ENCODE peak calls at places on chromosome 18, in eight cellular contexts. P is AG10803, B is psoas muscle, O is fibroblast of villous mesenchyme, U is AG04450, M is lower leg skin, F is adrenal gland, E is epithelial cell of esophagus. T is an unnamed sample.

GRCh38 chr18:9055185-9055584 is 47.3 kb upstream of the NDUFV2 start:
- DNase-seq in P (peak; percentile 93), B (no peak), O (peak; percentile 73), U (peak; percentile 27), M (no peak), F (no peak), E (peak; percentile 90), T (peak; percentile 95)

GRCh38 chr18:57211412-57211750 is 64.5 kb downstream of the BOD1L2 start:
- DNase-seq in P (no peak), B (no peak), O (no peak), U (no peak), M (no peak), F (no peak), E (no peak), T (no peak)

GRCh38 chr18:13381907-13382682 is 163.5 kb downstream of the LDLRAD4 start:
- DNase-seq in P (peak; percentile 86), B (peak; percentile 68), O (peak; percentile 55), U (no peak), M (peak; percentile 89), F (peak; percentile 68), E (no peak), T (peak; percentile 57)

GRCh38 chr18:43077510-43078290 is 37.8 kb downstream of the RIT2 start:
- DNase-seq in P (no peak), B (no peak), O (no peak), U (no peak), M (no peak), F (no peak), E (no peak), T (no peak)

GRCh38 chr18:24924066-24924716 is 427.8 kb downstream of the ZNF521 start:
- DNase-seq in P (no peak), B (no peak), O (no peak), U (no peak), M (no peak), F (no peak), E (no peak), T (no peak)

GRCh38 chr18:48345596-48345995 is 63.6 kb downstream of the ZBTB7C start:
- DNase-seq in P (peak; percentile 6), B (no peak), O (peak; percentile 24), U (no peak), M (peak; percentile 70), F (no peak), E (peak; percentile 48), T (peak; percentile 34)

GRCh38 chr18:13405305-13406038 is 186.9 kb downstream of the LDLRAD4 start:
- DNase-seq in P (no peak), B (no peak), O (no peak), U (no peak), M (peak; percentile 54), F (no peak), E (no peak), T (no peak)

GRCh38 chr18:9792565-9793226 is 84.6 kb downstream of the RAB31 start:
- DNase-seq in P (no peak), B (no peak), O (no peak), U (no peak), M (no peak), F (no peak), E (no peak), T (no peak)

GRCh38 chr18:30687501-30687900 is 355.0 kb downstream of the DSC3 start:
- DNase-seq in P (no peak), B (no peak), O (no peak), U (no peak), M (no peak), F (no peak), E (no peak), T (no peak)

GRCh38 chr18:681985-682384 is 24.5 kb downstream of the TYMS start:
- DNase-seq in P (no peak), B (no peak), O (no peak), U (no peak), M (no peak), F (no peak), E (no peak), T (no peak)

GRCh38 chr18:59065684-59066083 is 74.0 kb upstream of the SEC11C start:
- DNase-seq in P (no peak), B (no peak), O (no peak), U (no peak), M (no peak), F (no peak), E (peak; percentile 39), T (no peak)

GRCh38 chr18:49862656-49863385 is 49.5 kb upstream of the ACAA2 start:
- DNase-seq in P (no peak), B (no peak), O (no peak), U (no peak), M (peak; percentile 70), F (no peak), E (no peak), T (no peak)

GRCh38 chr18:55779711-55780590 is 192.0 kb upstream of the TCF4 start:
- DNase-seq in P (peak; percentile 40), B (peak; percentile 45), O (peak; percentile 33), U (no peak), M (peak; percentile 90), F (peak; percentile 28), E (peak; percentile 52), T (peak; percentile 19)

GRCh38 chr18:67043276-67043675 is 439.4 kb upstream of the CDH19 start:
- DNase-seq in P (no peak), B (no peak), O (no peak), U (no peak), M (no peak), F (no peak), E (no peak), T (no peak)

GRCh38 chr18:7303306-7303705 is 72.4 kb downstream of the LRRC30 start:
- DNase-seq in P (no peak), B (no peak), O (no peak), U (no peak), M (no peak), F (no peak), E (no peak), T (no peak)

GRCh38 chr18:22674300-22674699 is 256.6 kb upstream of the CTAGE1 start:
- DNase-seq in P (peak; percentile 92), B (no peak), O (peak; percentile 91), U (peak; percentile 63), M (no peak), F (peak; percentile 53), E (peak; percentile 89), T (peak; percentile 95)

GRCh38 chr18:22455425-22456150 is 37.9 kb upstream of the CTAGE1 start:
- DNase-seq in P (no peak), B (no peak), O (no peak), U (no peak), M (no peak), F (no peak), E (no peak), T (no peak)

GRCh38 chr18:7778181-7778580 is 211.1 kb downstream of the PTPRM start:
- DNase-seq in P (no peak), B (no peak), O (no peak), U (no peak), M (no peak), F (no peak), E (no peak), T (no peak)

GRCh38 chr18:67359868-67360838 is 156.4 kb downstream of the DSEL start:
- DNase-seq in P (peak; percentile 86), B (peak; percentile 49), O (peak; percentile 97), U (peak; percentile 81), M (no peak), F (peak; percentile 77), E (peak; percentile 93), T (peak; percentile 95)

DNA sequence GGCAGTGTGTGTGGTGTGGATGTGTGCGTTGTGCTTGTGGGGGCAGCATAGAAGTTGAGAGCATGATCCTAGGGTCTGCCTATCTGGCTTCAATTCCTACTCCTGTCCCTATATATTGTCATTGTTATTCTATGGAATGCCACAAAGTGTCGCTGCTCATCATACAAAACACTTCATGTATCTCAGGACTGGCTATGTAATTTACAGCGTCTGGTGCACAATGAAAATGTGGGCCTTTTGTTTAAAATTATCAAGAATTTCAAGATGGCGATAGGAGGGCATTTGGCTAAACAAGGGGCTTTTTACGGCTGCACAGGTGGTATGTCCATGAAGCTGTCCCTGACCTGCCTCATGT is 3.4 kb downstream of the SERPINB2 start:
- DNase-seq in P (no peak), B (no peak), O (no peak), U (no peak), M (no peak), F (no peak), E (no peak), T (peak; percentile 12)
- TF ChIP-seq CTCF in P (peak; percentile 35), B (no peak), O (no peak), U (no peak), M (no peak), F (no peak), E (peak; percentile 26), T (no peak)

GRCh38 chr18:3383381-3383915 is 66.5 kb upstream of the TGIF1 start:
- DNase-seq in P (no peak), B (no peak), O (peak; percentile 72), U (no peak), M (no peak), F (no peak), E (no peak), T (no peak)
- H3K4me3 ChIP-seq in P (no peak overlapping the region), B (no peak overlapping the region), O (no peak overlapping the region), U (no peak overlapping the region), M (no peak overlapping the region), F (no peak overlapping the region), E (no peak overlapping the region), T (no peak overlapping the region)

GRCh38 chr18:72530622-72531021 is 13.5 kb downstream of the CBLN2 start:
- DNase-seq in P (no peak), B (no peak), O (no peak), U (no peak), M (no peak), F (no peak), E (peak; percentile 6), T (no peak)
- TF ChIP-seq CTCF in P (no peak), B (no peak), O (peak; percentile 8), U (peak; percentile 10), M (no peak), F (no peak), E (no peak), T (no peak)

GRCh38 chr18:75456277-75456676 is 28.8 kb upstream of the SMIM21 start:
- DNase-seq in P (no peak), B (no peak), O (peak; percentile 16), U (no peak), M (no peak), F (no peak), E (no peak), T (peak; percentile 25)
- H3K4me3 ChIP-seq in P (no peak overlapping the region), B (peak overlapping the region; percentile 61), O (peak overlapping the region; percentile 43), U (no peak overlapping the region), M (peak overlapping the region; percentile 22), F (no peak overlapping the region), E (no peak overlapping the region), T (peak overlapping the region; percentile 32)

T was measured in fibroblast of mammary gland.